ENCODE peak calls at places on chromosomes 11 and 22, in seven cellular contexts. One of them, this sample, is unnamed.

GRCh38 chr11:112321521-112322172 is 61.0 kb upstream of the PLET1 start:
- DNase-seq in ACHN: peak
- DNase-seq in NCI-H460: peak
- DNase-seq in aorta: no peak
- DNase-seq in hypothalamus: no peak
- DNase-seq in HEK293T: no peak
- DNase-seq in NCI-H1930: no peak
- DNase-seq in this sample: peak

GRCh38 chr11:77095551-77096490 is 6.8 kb upstream of the OMP start:
- DNase-seq in NCI-H1930: no peak
- DNase-seq in NCI-H460: no peak
- DNase-seq in aorta: peak
- DNase-seq in HEK293T: no peak
- DNase-seq in hypothalamus: no peak
- DNase-seq in ACHN: no peak
- DNase-seq in this sample: no peak

GRCh38 chr11:78796956-78797355 is 222.3 kb upstream of the NARS2 start:
- DNase-seq in NCI-H1930: no peak
- DNase-seq in ACHN: peak
- DNase-seq in hypothalamus: no peak
- DNase-seq in aorta: no peak
- DNase-seq in NCI-H460: no peak
- DNase-seq in HEK293T: no peak
- DNase-seq in this sample: no peak

GRCh38 chr11:62645660-62645933 is 816 bp downstream of the GANAB start:
- DNase-seq in HEK293T: no peak
- DNase-seq in aorta: no peak
- DNase-seq in NCI-H460: no peak
- DNase-seq in NCI-H1930: no peak
- DNase-seq in hypothalamus: no peak
- DNase-seq in ACHN: no peak
- DNase-seq in this sample: no peak

GRCh38 chr11:70077411-70078094 is 564 bp upstream of the ANO1 start:
- DNase-seq in ACHN: no peak
- DNase-seq in NCI-H1930: no peak
- DNase-seq in hypothalamus: no peak
- DNase-seq in aorta: peak
- DNase-seq in NCI-H460: no peak
- DNase-seq in HEK293T: no peak
- DNase-seq in this sample: no peak

GRCh38 chr22:50255607-50256006 is 4.5 kb upstream of the HDAC10 start:
- DNase-seq in HEK293T: no peak
- DNase-seq in hypothalamus: no peak
- DNase-seq in NCI-H460: no peak
- DNase-seq in ACHN: no peak
- DNase-seq in NCI-H1930: no peak
- DNase-seq in aorta: no peak
- DNase-seq in this sample: no peak

GRCh38 chr11:3155691-3156258 is 9.3 kb downstream of the OSBPL5 start:
- DNase-seq in NCI-H460: no peak
- DNase-seq in hypothalamus: no peak
- DNase-seq in aorta: peak
- DNase-seq in NCI-H1930: no peak
- DNase-seq in ACHN: no peak
- DNase-seq in HEK293T: no peak
- DNase-seq in this sample: no peak

GRCh38 chr11:95469268-95469667 is 238.3 kb upstream of the SESN3 start:
- DNase-seq in aorta: no peak
- DNase-seq in NCI-H460: no peak
- DNase-seq in ACHN: no peak
- DNase-seq in hypothalamus: no peak
- DNase-seq in HEK293T: no peak
- DNase-seq in NCI-H1930: no peak
- DNase-seq in this sample: no peak

GRCh38 chr11:44606472-44606871 is 41.0 kb downstream of the CD82 start:
- DNase-seq in ACHN: no peak
- DNase-seq in NCI-H1930: no peak
- DNase-seq in NCI-H460: no peak
- DNase-seq in hypothalamus: no peak
- DNase-seq in HEK293T: no peak
- DNase-seq in aorta: no peak
- DNase-seq in this sample: no peak

GRCh38 chr22:19663286-19663815 is 51.0 kb upstream of the SEPTIN5 start:
- DNase-seq in hypothalamus: no peak
- DNase-seq in HEK293T: no peak
- DNase-seq in aorta: no peak
- DNase-seq in NCI-H460: peak
- DNase-seq in ACHN: no peak
- DNase-seq in NCI-H1930: no peak
- DNase-seq in this sample: peak

GRCh38 chr11:58061813-58062212 is 31.1 kb downstream of the OR6Q1 start:
- DNase-seq in NCI-H1930: no peak
- DNase-seq in NCI-H460: no peak
- DNase-seq in aorta: no peak
- DNase-seq in ACHN: peak
- DNase-seq in HEK293T: no peak
- DNase-seq in hypothalamus: no peak
- DNase-seq in this sample: no peak

GRCh38 chr11:87290304-87290922 is 252.7 kb downstream of the TMEM135 start:
- DNase-seq in aorta: no peak
- DNase-seq in HEK293T: peak
- DNase-seq in NCI-H1930: peak
- DNase-seq in hypothalamus: no peak
- DNase-seq in NCI-H460: peak
- DNase-seq in ACHN: peak
- DNase-seq in this sample: peak

GRCh38 chr22:50528682-50529415 is 963 bp downstream of the TYMP start:
- DNase-seq in NCI-H1930: no peak
- DNase-seq in hypothalamus: no peak
- DNase-seq in HEK293T: no peak
- DNase-seq in ACHN: no peak
- DNase-seq in NCI-H460: no peak
- DNase-seq in aorta: peak
- DNase-seq in this sample: no peak

GRCh38 chr22:47504962-47505361 is 742.5 kb downstream of the TBC1D22A start:
- DNase-seq in HEK293T: no peak
- DNase-seq in NCI-H1930: no peak
- DNase-seq in NCI-H460: no peak
- DNase-seq in hypothalamus: no peak
- DNase-seq in ACHN: no peak
- DNase-seq in aorta: no peak
- DNase-seq in this sample: no peak

GRCh38 chr11:70024773-70025045 is 53.4 kb upstream of the ANO1 start:
- DNase-seq in HEK293T: no peak
- DNase-seq in NCI-H460: no peak
- DNase-seq in NCI-H1930: no peak
- DNase-seq in aorta: no peak
- DNase-seq in hypothalamus: no peak
- DNase-seq in ACHN: no peak
- DNase-seq in this sample: no peak

GRCh38 chr11:35151896-35152295 is 12.9 kb downstream of the CD44 start:
- DNase-seq in HEK293T: no peak
- DNase-seq in NCI-H460: no peak
- DNase-seq in ACHN: no peak
- DNase-seq in aorta: no peak
- DNase-seq in hypothalamus: no peak
- DNase-seq in NCI-H1930: no peak
- DNase-seq in this sample: no peak

GRCh38 chr22:23137905-23138520 is 3.8 kb downstream of the RSPH14 start:
- DNase-seq in aorta: no peak
- DNase-seq in hypothalamus: no peak
- DNase-seq in NCI-H460: no peak
- DNase-seq in NCI-H1930: no peak
- DNase-seq in HEK293T: no peak
- DNase-seq in ACHN: no peak
- DNase-seq in this sample: no peak

GRCh38 chr11:43738600-43739409 is 58.3 kb downstream of the HSD17B12 start:
- DNase-seq in NCI-H1930: no peak
- DNase-seq in aorta: no peak
- DNase-seq in NCI-H460: no peak
- DNase-seq in hypothalamus: no peak
- DNase-seq in HEK293T: peak
- DNase-seq in ACHN: no peak
- DNase-seq in this sample: no peak

GRCh38 chr22:49976439-49977175 is 16.0 kb downstream of the PIM3 start:
- DNase-seq in NCI-H460: no peak
- DNase-seq in NCI-H1930: no peak
- DNase-seq in aorta: peak
- DNase-seq in HEK293T: no peak
- DNase-seq in hypothalamus: no peak
- DNase-seq in ACHN: no peak
- DNase-seq in this sample: no peak

GRCh38 chr22:37427128-37427710 is at the start of gene ELFN2:
- DNase-seq in HEK293T: peak
- DNase-seq in aorta: no peak
- DNase-seq in NCI-H1930: no peak
- DNase-seq in hypothalamus: no peak
- DNase-seq in NCI-H460: no peak
- DNase-seq in ACHN: peak
- DNase-seq in this sample: no peak

GRCh38 chr11:76824980-76825725 is 35.6 kb upstream of the ACER3 start:
- DNase-seq in NCI-H460: no peak
- DNase-seq in hypothalamus: no peak
- DNase-seq in NCI-H1930: no peak
- DNase-seq in ACHN: no peak
- DNase-seq in HEK293T: no peak
- DNase-seq in aorta: no peak
- DNase-seq in this sample: peak

This sample was measured in lung microvascular endothelial cell.